ENCODE peak calls at places on chromosomes 1 and 21, in eight cellular contexts. X is Panc1, Q is neural progenitor cell, C is tibial nerve, O is OCI-LY7, L is upper lobe of right lung, H is left lung, Z is MM.1S. A is an unnamed sample. For H3K4me1, the result is how much of the 10 kb centered on the place peaks cover.

GRCh38 chr1:159795534-159795933 is 6.6 kb upstream of the FCRL6 start:
- DNase-seq in C (no peak), Z (no peak), Q (no peak), L (no peak), H (no peak), X (no peak), O (no peak), A (no peak)

GRCh38 chr1:186202174-186202843 is 172.7 kb downstream of the TPR start:
- DNase-seq in Q (peak), Z (no peak), H (no peak), L (no peak), C (peak), O (no peak), X (no peak), A (no peak)

GRCh38 chr1:238469146-238469601 is 578.5 kb upstream of the ZP4 start:
- DNase-seq in X (no peak), H (no peak), Q (no peak), C (no peak), L (no peak), Z (no peak), O (no peak), A (no peak)

GRCh38 chr1:210144736-210145135 is 87.9 kb upstream of the SERTAD4 start:
- DNase-seq in Z (no peak), C (no peak), O (no peak), X (no peak), H (no peak), Q (no peak), L (no peak), A (no peak)

GRCh38 chr1:44292641-44293040 is 62.4 kb downstream of the ERI3 start:
- DNase-seq in Z (no peak), L (no peak), H (no peak), X (no peak), C (no peak), Q (no peak), O (no peak), A (no peak)

GRCh38 chr1:28507247-28507645 is 1.4 kb downstream of the RCC1 start:
- DNase-seq in X (no peak), H (no peak), C (no peak), Z (peak), Q (peak), L (no peak), O (peak), A (no peak)

GRCh38 chr21:21175798-21176334 is 177.7 kb downstream of the NCAM2 start:
- DNase-seq in X (no peak), L (no peak), O (no peak), Q (no peak), Z (peak), H (no peak), C (no peak), A (no peak)

GRCh38 chr1:160359559-160360226 is 7.2 kb upstream of the NHLH1 start:
- DNase-seq in O (no peak), C (no peak), Z (no peak), H (no peak), L (no peak), Q (no peak), X (no peak), A (no peak)

GRCh38 chr1:34929853-34930701 is 627 bp upstream of the DLGAP3 start:
- DNase-seq in Q (peak), Z (no peak), C (no peak), L (no peak), X (no peak), O (no peak), H (no peak), A (no peak)

GRCh38 chr1:212189352-212189738 is 95.9 kb upstream of the PPP2R5A start:
- DNase-seq in H (no peak), O (no peak), X (no peak), C (no peak), Z (no peak), L (no peak), Q (no peak), A (no peak)

GRCh38 chr1:83029916-83030315 is 969.0 kb downstream of the TTLL7 start:
- DNase-seq in H (no peak), O (no peak), Q (no peak), X (no peak), C (no peak), L (no peak), Z (no peak), A (no peak)

GRCh38 chr1:237025358-237026074 is 16.5 kb upstream of the RYR2 start:
- DNase-seq in Z (no peak), H (no peak), Q (no peak), O (no peak), C (no peak), L (no peak), X (no peak), A (no peak)

GRCh38 chr1:176694713-176695112 is 231.7 kb downstream of the PAPPA2 start:
- DNase-seq in Z (no peak), H (no peak), C (no peak), L (no peak), O (no peak), Q (no peak), X (no peak), A (no peak)

GRCh38 chr1:157862114-157863070 is 20.8 kb upstream of the CD5L start:
- DNase-seq in Q (no peak), X (no peak), O (peak), H (no peak), L (no peak), C (no peak), Z (peak), A (no peak)

GRCh38 chr1:242017580-242018233 is 18.8 kb upstream of the MAP1LC3C start:
- DNase-seq in H (no peak), Z (peak), C (peak), L (no peak), O (peak), X (peak), Q (peak), A (peak)

GRCh38 chr1:153465728-153466625 is 5.5 kb upstream of the S100A7 start:
- DNase-seq in O (peak), X (no peak), C (peak), H (peak), Z (peak), Q (peak), L (peak), A (peak)

GRCh38 chr1:81848880-81849500 is 48.3 kb downstream of the ADGRL2 start:
- DNase-seq in Z (no peak), C (no peak), L (no peak), H (no peak), X (no peak), Q (peak), O (no peak), A (no peak)

GRCh38 chr1:24711329-24711728 is 33.9 kb upstream of the CLIC4 start:
- DNase-seq in C (no peak), Q (no peak), H (no peak), O (no peak), Z (no peak), X (no peak), L (no peak), A (no peak)

GRCh38 chr1:37752583-37753471 is 12.1 kb downstream of the EPHA10 start:
- DNase-seq in O (no peak), C (no peak), H (peak), L (peak), Z (peak), X (no peak), Q (peak), A (peak)

GRCh38 chr1:242523282-242523967 is 1.1 kb downstream of the PLD5 start:
- DNase-seq in L (no peak), O (no peak), H (peak), X (no peak), C (no peak), Z (no peak), Q (peak), A (no peak)

GRCh38 chr1:242847390-242847993 is 323.0 kb upstream of the PLD5 start:
- DNase-seq in Z (peak), H (no peak), X (no peak), L (no peak), Q (peak), C (no peak), O (peak), A (no peak)

GRCh38 chr1:67732750-67733151 is 47.8 kb downstream of the GADD45A start:
- DNase-seq in H (no peak), Q (no peak), X (no peak), L (no peak), C (no peak), O (peak), Z (peak), A (no peak)

GRCh38 chr1:246043556-246043955 is 463.5 kb downstream of the SMYD3 start:
- DNase-seq in L (no peak), Q (peak), X (no peak), O (no peak), C (no peak), H (no peak), Z (no peak), A (no peak)

GRCh38 chr1:244074559-244075171 is 23.6 kb downstream of the ZBTB18 start:
- DNase-seq in C (no peak), X (no peak), H (no peak), Z (no peak), O (no peak), Q (no peak), L (no peak), A (no peak)

GRCh38 chr21:41611966-41612606 is 104.1 kb upstream of the TMPRSS2 start:
- DNase-seq in O (peak), Z (peak), X (peak), L (peak), H (no peak), C (no peak), Q (peak), A (no peak)

GRCh38 chr1:85471558-85471957 is 6.6 kb upstream of the DDAH1 start:
- DNase-seq in Z (no peak), H (no peak), X (no peak), O (no peak), Q (no peak), L (no peak), C (no peak), A (no peak)

GRCh38 chr1:57072775-57073174 is 107.0 kb upstream of the C8B start:
- DNase-seq in L (no peak), H (no peak), C (no peak), O (peak), Z (no peak), Q (no peak), X (no peak), A (no peak)

GRCh38 chr1:107786214-107786842 is 178.7 kb downstream of the VAV3 start:
- DNase-seq in O (no peak), Q (no peak), H (no peak), Z (no peak), L (no peak), C (no peak), X (no peak), A (no peak)

GRCh38 chr1:243454328-243454997 is 198.6 kb downstream of the SDCCAG8 start:
- DNase-seq in Z (no peak), X (no peak), L (no peak), Q (no peak), C (no peak), H (no peak), O (no peak), A (no peak)

GRCh38 chr21:37665230-37666024 is 250.8 kb downstream of the KCNJ6 start:
- DNase-seq in L (no peak), O (no peak), C (no peak), Z (no peak), X (no peak), Q (no peak), H (no peak), A (no peak)
- H3K27ac ChIP-seq in L (no peak), O (no peak), C (no peak), Z (no peak), X (no peak), Q (no peak), H (no peak), A (no peak)

DNA sequence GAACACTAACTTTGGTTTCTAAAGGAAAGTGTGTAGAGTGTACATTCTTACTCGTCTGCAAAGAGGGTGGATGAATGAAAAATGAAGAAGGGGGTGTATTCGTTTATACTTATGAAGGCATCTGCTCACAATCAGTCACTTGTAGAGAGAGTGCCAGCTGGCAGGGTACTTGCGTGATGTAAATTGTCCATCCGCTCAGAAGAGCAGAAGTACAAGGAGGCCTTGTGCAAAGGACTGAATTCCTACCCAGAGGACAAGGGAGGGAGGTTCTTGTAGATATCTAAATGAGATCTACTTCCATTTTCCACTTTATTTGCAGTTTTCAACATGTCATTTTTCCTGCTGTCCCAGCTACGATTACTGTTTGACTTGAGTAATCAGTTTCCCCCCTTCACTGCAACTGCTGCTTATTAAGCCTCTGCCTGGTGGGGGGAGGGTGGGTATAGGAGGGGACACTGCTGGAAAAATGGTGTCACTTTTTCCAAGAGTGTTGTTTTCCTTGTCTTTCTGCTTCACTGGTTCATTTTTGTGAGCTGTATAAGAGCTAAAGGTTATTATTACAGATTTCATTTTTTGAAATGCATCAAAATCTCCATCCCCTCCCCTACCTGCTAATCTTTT is 67.3 kb downstream of the LAMC1 start:
- DNase-seq in Z (no peak), X (no peak), C (peak), L (no peak), O (no peak), H (no peak), Q (no peak), A (no peak)
- H3K4me1 ChIP-seq in Z (under half), X (under half), C (under half), L (under half), O (under half), H (under half), Q (under half), A (under half)

GRCh38 chr1:46362158-46362557 is 21.6 kb downstream of the NSUN4 start:
- DNase-seq in Z (no peak), O (no peak), H (no peak), Q (peak), X (no peak), L (no peak), C (no peak), A (no peak)
- H3K27ac ChIP-seq in Z (no peak), O (no peak), H (no peak), Q (peak), X (no peak), L (no peak), C (no peak), A (no peak)

DNA sequence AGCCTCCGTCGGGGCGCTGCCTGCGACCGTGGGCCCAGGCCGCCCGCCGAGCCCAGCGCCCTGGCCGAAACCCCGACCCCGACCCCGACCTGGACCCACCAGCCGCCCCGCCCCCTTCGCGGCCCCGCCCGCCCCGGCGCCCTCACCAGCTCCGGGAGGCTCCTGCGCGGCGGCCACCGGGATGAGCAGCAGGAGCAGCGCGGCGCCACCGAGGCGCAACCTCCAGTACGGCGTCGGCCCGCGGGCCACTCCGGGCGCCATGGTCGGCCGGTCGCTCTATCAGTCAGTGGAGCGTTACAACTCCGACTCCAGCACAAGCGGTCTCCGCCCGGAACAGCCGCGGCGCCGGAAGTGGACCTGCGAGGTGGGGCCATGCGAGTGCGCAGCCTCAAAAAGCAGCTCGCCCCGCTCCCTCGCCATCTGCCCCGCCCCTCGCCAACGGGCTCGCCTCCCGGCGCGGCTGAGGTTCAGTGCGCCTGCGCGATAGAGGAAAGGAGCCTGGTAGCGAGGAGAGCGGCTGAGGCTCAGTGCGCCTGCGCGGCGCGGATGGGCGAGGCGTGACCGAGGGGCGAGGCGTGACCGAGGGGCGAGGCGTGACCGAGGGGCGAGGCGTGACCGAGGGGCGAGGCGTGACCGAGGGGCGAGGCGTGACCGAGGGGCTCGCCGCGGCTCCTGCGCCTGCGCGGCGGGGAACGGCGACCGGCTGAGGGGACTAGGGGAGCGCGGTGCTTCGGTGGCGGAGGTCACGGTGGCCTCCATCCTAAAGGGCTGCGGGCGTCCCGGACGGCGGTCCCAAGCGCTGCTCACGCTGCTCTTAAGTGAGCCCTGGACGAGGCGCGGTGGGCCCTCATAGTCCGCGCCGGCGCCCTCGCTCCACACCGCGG is at the start of gene PTTG1IP:
- DNase-seq in C (peak), L (peak), H (peak), Z (peak), X (no peak), O (peak), Q (peak), A (peak)
- H3K4me1 ChIP-seq in C (under half), L (under half), H (half or more), Z (under half), X (under half), O (under half), Q (under half), A (under half)

DNA sequence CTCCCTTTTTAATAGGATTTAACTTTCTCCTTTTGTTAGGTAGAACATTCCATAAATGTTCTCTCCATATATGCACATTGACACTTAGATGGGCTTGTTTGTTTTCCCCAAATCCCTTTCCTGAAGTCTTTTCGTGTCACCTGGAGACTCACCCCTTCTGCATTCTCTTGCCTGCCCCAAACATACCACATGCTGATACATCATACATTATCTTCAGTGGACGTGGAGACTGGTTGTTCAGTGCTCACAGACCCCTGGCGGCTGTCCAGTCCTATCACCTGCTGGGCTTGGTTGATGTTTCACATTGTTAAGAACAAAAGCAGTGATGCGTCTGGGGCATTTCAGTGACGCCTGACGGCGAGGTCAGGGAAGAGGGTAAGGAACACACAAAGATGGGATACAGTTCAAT is 22.2 kb downstream of the FMOD start:
- DNase-seq in O (peak), Z (no peak), X (no peak), Q (peak), H (no peak), L (peak), C (no peak), A (peak)
- H3K27ac ChIP-seq in O (peak), Z (peak), X (no peak), Q (no peak), H (peak), L (peak), C (peak), A (no peak)

GRCh38 chr1:74396942-74397341 is 115.5 kb downstream of the LRRC53 start:
- DNase-seq in C (no peak), Z (no peak), X (no peak), O (no peak), Q (no peak), L (no peak), H (no peak), A (no peak)
- H3K4me1 ChIP-seq in C (under half), Z (under half), X (under half), O (under half), Q (under half), L (under half), H (under half), A (under half)

GRCh38 chr1:9689011-9689706 is 37.6 kb downstream of the PIK3CD start:
- DNase-seq in H (peak), L (peak), X (no peak), C (peak), Z (peak), Q (peak), O (peak), A (peak)
- H3K27ac ChIP-seq in H (no peak), L (peak), X (no peak), C (peak), Z (no peak), Q (no peak), O (no peak), A (no peak)

A was measured in pancreas.